ENCODE peak calls at places on chromosomes 13 and 19, in four cellular contexts. H, F, G and E are unnamed samples.

GRCh38 chr19:40744554-40745401 is 5.5 kb downstream of the ACTMAP start:
- DNase-seq in H (no peak), F (no peak), G (peak; percentile 21), E (no peak)

GRCh38 chr19:58128041-58128685 is 22.4 kb downstream of the ZNF329 start:
- DNase-seq in H (no peak), F (no peak), G (no peak), E (no peak)

GRCh38 chr19:45098521-45099464 is 5.8 kb downstream of the PPP1R37 start:
- DNase-seq in H (no peak), F (no peak), G (peak; percentile 40), E (no peak)

GRCh38 chr19:19270749-19271571 is 2.1 kb downstream of the TM6SF2 start:
- DNase-seq in H (no peak), F (no peak), G (no peak), E (no peak)

GRCh38 chr13:101711307-101712025 is 259.0 kb downstream of the ITGBL1 start:
- DNase-seq in H (no peak), F (no peak), G (no peak), E (no peak)

GRCh38 chr13:51585234-51585672 is 991 bp downstream of the WDFY2 start:
- DNase-seq in H (no peak), F (no peak), G (no peak), E (no peak)

GRCh38 chr19:48170817-48171347 is 402 bp downstream of the ZSWIM9 start:
- DNase-seq in H (no peak), F (no peak), G (no peak), E (no peak)

GRCh38 chr13:43767351-43767901 is 19.3 kb downstream of the ENOX1 start:
- DNase-seq in H (no peak), F (no peak), G (no peak), E (no peak)

GRCh38 chr19:52635786-52636570 is 2.2 kb downstream of the ZNF83 start:
- DNase-seq in H (no peak), F (no peak), G (no peak), E (no peak)

GRCh38 chr19:13398780-13399726 is 107.2 kb downstream of the CACNA1A start:
- DNase-seq in H (no peak), F (no peak), G (no peak), E (no peak)
- TF ChIP-seq SUZ12 in H (no peak), F (no peak), G (no peak), E (no peak)

GRCh38 chr19:3365447-3366103 is 808 bp upstream of the NFIC start:
- DNase-seq in H (no peak), F (no peak), G (no peak), E (no peak)
- H3K4me3 ChIP-seq in H (peak overlapping the region; percentile 96), F (no peak overlapping the region), G (no peak overlapping the region), E (peak overlapping the region; percentile 41)

DNA sequence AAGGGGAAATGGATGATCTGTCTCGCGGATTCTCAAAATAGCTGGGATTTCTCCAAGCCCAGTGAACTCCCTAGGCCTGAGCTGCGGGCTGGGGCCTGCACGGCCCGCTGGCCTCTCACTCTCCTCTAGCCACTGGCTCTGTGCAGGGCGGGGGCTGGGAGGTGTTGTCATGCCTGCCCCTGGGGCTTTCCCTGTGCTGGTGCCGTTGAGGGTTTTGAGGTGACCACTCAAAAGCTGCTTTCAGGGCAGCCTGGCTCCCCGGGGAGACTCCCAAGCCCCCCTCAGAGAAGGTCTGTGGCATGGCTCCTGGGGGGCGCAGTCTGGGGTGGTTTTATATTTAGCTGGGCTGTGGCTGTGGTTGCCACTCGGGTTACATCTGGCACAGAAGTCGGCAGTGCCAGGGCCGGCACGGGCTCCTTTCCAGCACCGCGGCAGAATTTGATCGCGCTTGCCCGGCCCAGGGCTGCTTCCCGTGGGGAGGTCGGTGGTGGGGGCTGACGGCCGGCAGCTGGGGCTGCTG is 10.0 kb downstream of the NDUFB7 start:
- DNase-seq in H (no peak), F (no peak), G (no peak), E (no peak)
- TF ChIP-seq YY1 in H (no peak), F (no peak), G (no peak), E (no peak)

GRCh38 chr13:60623131-60623530 is 226.1 kb downstream of the TDRD3 start:
- DNase-seq in H (no peak), F (no peak), G (no peak), E (no peak)

GRCh38 chr13:60629158-60629557 is 232.1 kb downstream of the TDRD3 start:
- DNase-seq in H (no peak), F (peak; percentile 15), G (no peak), E (peak; percentile 27)

DNA sequence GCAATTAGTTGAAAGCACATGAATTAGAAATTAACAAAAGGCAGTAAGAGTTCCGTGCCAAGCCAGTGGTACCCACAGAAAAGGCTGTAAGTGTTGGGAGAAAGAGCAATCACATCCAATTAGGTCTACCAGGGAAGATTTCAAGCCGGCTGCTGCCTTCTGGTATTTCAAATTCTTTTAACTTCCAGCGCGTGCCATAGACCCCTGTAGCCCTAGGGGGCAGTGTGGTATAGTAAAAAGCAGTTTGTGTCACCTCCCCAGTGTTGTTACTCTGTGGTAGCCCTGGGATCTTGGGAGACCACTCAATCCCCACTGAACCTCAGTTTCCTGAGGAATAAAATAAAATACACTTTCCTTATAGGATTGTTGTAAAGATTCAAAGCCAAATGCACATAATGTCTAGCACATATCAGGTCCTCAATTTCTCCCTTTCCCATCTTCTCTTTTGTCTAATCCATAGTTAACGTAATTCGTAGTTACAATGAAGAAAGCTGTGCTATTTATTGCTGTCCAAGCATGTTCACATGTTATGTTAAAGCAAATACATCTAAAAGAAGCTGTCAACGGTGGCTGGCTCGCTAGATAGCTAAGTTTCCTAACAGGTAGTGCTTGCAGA is 230.2 kb downstream of the TDRD3 start:
- DNase-seq in H (no peak), F (peak; percentile 34), G (peak; percentile 29), E (peak; percentile 47)
- TF ChIP-seq SUZ12 in H (no peak), F (no peak), G (no peak), E (no peak)

GRCh38 chr19:38974599-38975213 is 836 bp downstream of the FBXO17 start:
- DNase-seq in H (no peak), F (no peak), G (no peak), E (no peak)
- H3K4me3 ChIP-seq in H (no peak overlapping the region), F (peak overlapping the region; percentile 67), G (peak overlapping the region; percentile 81), E (peak overlapping the region; percentile 77)